ENCODE peak calls at places on chromosomes 11 and 22, in four cellular contexts. W is mammary epithelial cell, I is AG04449, N is epithelial cell of esophagus. M is an unnamed sample.
A peak's percentile ranks its signal among the peaks of the same experiment; 100 is the strongest.

GRCh38 chr11:43503417-43503816 is 144.7 kb downstream of the TTC17 start:
- DNase-seq in I (no peak), W (no peak), N (peak; percentile 27), M (no peak)

GRCh38 chr11:108938604-108939003 is 273.7 kb downstream of the DDX10 start:
- DNase-seq in W (peak; percentile 18), N (no peak), I (no peak), M (no peak)

GRCh38 chr11:80031014-80031565 is 590.3 kb upstream of the TENM4 start:
- DNase-seq in W (no peak), I (no peak), N (no peak), M (no peak)

GRCh38 chr11:62548545-62549335 is 2.1 kb upstream of the AHNAK start:
- DNase-seq in I (no peak), N (no peak), W (no peak), M (no peak)

GRCh38 chr11:35242412-35242811 is 103.4 kb downstream of the CD44 start:
- DNase-seq in I (no peak), W (no peak), N (no peak), M (no peak)

GRCh38 chr11:115498354-115498753 is 5.9 kb downstream of the CADM1 start:
- DNase-seq in W (no peak), N (no peak), I (no peak), M (no peak)

GRCh38 chr11:116930586-116930985 is 93.2 kb upstream of the APOA1 start:
- DNase-seq in I (no peak), W (no peak), N (no peak), M (no peak)

GRCh38 chr22:39174498-39175120 is 22.1 kb upstream of the CBX7 start:
- DNase-seq in W (peak; percentile 43), N (peak; percentile 62), I (peak; percentile 26), M (peak; percentile 67)

GRCh38 chr11:96035031-96035743 is 111.3 kb upstream of the MTMR2 start:
- DNase-seq in N (no peak), I (no peak), W (no peak), M (no peak)

GRCh38 chr11:65912840-65913239 is 6.0 kb downstream of the C11orf68 start:
- DNase-seq in W (peak; percentile 94), I (no peak), N (peak; percentile 92), M (no peak)

GRCh38 chr11:120186799-120187591 is 23.8 kb upstream of the OAF start:
- DNase-seq in N (peak; percentile 94), I (no peak), W (peak; percentile 93), M (no peak)

GRCh38 chr11:66472054-66472453 is 5.3 kb downstream of the PELI3 start:
- DNase-seq in I (no peak), N (no peak), W (no peak), M (no peak)

GRCh38 chr11:76209671-76209955 is 3.3 kb upstream of the WNT11 start:
- DNase-seq in I (no peak), W (no peak), N (no peak), M (no peak)

GRCh38 chr11:117231637-117232021 is 244 bp downstream of the PCSK7 start:
- DNase-seq in I (no peak), W (no peak), N (no peak), M (no peak)

GRCh38 chr22:33883561-33883960 is 36.7 kb downstream of the LARGE1 start:
- DNase-seq in N (no peak), W (peak; percentile 34), I (no peak), M (no peak)

GRCh38 chr11:1942541-1943260 is 4.4 kb upstream of the MRPL23 start:
- DNase-seq in I (no peak), N (no peak), W (no peak), M (no peak)

GRCh38 chr11:119382101-119382500 is 611 bp upstream of the USP2 start:
- DNase-seq in N (no peak), W (no peak), I (no peak), M (no peak)

GRCh38 chr22:39266398-39267030 is 21.7 kb upstream of the PDGFB start:
- DNase-seq in W (no peak), N (no peak), I (no peak), M (peak; percentile 77)

GRCh38 chr11:130999086-130999485 is 82.8 kb upstream of the SNX19 start:
- DNase-seq in I (no peak), N (peak; percentile 52), W (peak; percentile 48), M (peak; percentile 36)

GRCh38 chr11:115321602-115322289 is 182.5 kb downstream of the CADM1 start:
- DNase-seq in I (peak; percentile 46), N (no peak), W (no peak), M (no peak)

GRCh38 chr11:42145311-42145710 is 685.9 kb upstream of the LRRC4C start:
- DNase-seq in N (no peak), W (no peak), I (peak; percentile 4), M (no peak)

GRCh38 chr11:118001494-118001971 is 15.3 kb downstream of the IL10RA start:
- DNase-seq in I (no peak), W (no peak), N (no peak), M (no peak)

GRCh38 chr11:62842171-62842717 is 2.9 kb upstream of the WDR74 start:
- DNase-seq in W (no peak), I (no peak), N (no peak), M (no peak)

GRCh38 chr11:121671276-121672168 is 218.8 kb upstream of the SORL1-AS1 start:
- DNase-seq in W (no peak), I (no peak), N (no peak), M (peak; percentile 60)

GRCh38 chr11:130411223-130411622 is 17.2 kb downstream of the ADAMTS8 start:
- DNase-seq in N (no peak), I (no peak), W (no peak), M (no peak)

GRCh38 chr22:46060292-46061123 is 83.5 kb upstream of the WNT7B start:
- DNase-seq in W (peak; percentile 35), N (no peak), I (no peak), M (no peak)

GRCh38 chr11:62390237-62390636 is 28.6 kb upstream of the SCGB1A1 start:
- DNase-seq in N (no peak), I (no peak), W (no peak), M (no peak)

DNA sequence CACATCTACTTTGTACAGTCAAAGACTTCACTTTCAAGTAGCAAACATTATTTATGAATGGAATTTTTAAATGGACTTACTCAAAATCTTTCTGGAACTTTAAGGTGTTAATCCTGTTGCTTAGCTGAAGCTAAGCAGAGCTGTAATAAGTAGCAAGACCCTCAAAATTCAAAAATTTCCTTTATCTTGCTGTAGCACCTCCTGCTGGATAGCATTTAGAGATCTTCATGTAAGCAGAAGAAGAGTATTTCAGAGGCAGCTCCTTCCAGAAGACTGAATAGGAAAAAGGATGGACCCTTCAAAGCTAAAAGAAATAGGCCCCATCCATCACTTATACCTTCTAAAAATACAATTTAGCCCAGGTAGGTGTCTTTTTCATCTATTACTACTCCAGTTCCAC is 3.4 kb downstream of the PHF21A start:
- DNase-seq in W (no peak), N (no peak), I (no peak), M (no peak)
- H3K4me3 ChIP-seq in W (no peak overlapping the region), N (no peak overlapping the region), I (peak overlapping the region; percentile 21), M (no peak overlapping the region)

GRCh38 chr22:27212617-27213177 is 555.3 kb downstream of the MIAT start:
- DNase-seq in N (peak; percentile 87), W (no peak), I (peak; percentile 99), M (peak; percentile 99)
- H3K4me3 ChIP-seq in N (no peak overlapping the region), W (no peak overlapping the region), I (no peak overlapping the region), M (no peak overlapping the region)

DNA sequence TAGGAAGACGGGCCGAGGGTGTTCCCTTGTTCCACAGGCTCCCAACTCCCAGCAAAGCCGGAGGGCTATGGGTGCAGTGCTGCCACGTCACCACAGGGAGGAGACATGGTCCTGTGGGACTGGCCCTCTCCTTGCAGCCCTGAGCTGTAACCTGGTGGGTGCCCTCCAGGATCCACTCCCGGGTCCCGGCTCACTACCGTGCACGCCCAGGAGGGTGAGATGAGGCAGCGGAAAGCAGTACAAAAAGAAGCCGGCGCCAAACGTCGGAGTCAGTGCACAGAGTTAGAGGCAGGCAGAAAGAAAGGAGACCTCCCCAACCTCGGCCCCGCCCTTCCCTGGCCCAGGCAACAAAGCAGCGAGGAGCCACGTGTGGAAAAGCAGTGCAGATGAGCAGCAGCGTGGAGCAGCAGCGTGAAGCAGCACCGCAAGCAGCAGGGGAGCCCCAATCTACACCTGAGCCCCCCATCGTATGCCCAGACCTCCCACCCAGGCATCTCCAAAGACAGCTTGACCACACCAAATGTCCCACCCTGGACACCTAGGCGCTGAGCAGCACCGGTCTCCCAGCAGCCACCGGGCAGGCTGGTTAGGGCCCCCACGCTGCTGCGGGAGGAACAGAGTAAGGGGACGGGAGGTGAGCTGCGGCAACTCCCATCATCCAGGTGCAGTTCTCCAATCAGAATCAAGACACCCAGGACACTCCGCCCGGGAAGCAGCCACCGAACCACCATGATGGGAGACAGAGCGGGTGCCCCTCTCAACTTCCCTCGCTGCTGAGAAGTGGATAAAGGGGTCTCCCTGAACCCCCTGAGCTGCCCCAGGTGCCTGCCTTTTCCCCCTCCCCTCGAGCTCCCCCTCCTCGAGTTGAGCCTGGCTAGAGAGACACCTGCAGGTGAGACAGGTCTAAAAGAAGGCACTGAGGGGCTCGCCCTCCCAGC is 28.8 kb downstream of the IGSF9B start:
- DNase-seq in N (peak; percentile 42), I (no peak), W (peak; percentile 56), M (no peak)
- H3K4me3 ChIP-seq in N (no peak overlapping the region), I (peak overlapping the region; percentile 15), W (no peak overlapping the region), M (no peak overlapping the region)

GRCh38 chr22:47367107-47367690 is 604.7 kb downstream of the TBC1D22A start:
- DNase-seq in W (no peak), I (no peak), N (no peak), M (no peak)
- H3K4me3 ChIP-seq in W (no peak overlapping the region), I (no peak overlapping the region), N (no peak overlapping the region), M (no peak overlapping the region)

M was measured in skeletal muscle cell.